ENCODE peak calls at places on chromosomes 12 and 14, in four cellular contexts. One of them, this sample, is unnamed.

GRCh38 chr14:94676495-94677238 is 64.5 kb downstream of the SERPINA3 start:
- DNase-seq in dorsolateral prefrontal cortex: no peak
- DNase-seq in tibial artery: no peak
- DNase-seq in stomach: no peak
- DNase-seq in this sample: no peak

GRCh38 chr12:33156042-33156441 is 259.5 kb upstream of the PKP2 start:
- DNase-seq in tibial artery: no peak
- DNase-seq in stomach: no peak
- DNase-seq in dorsolateral prefrontal cortex: no peak
- DNase-seq in this sample: no peak

GRCh38 chr12:88552672-88553079 is 27.6 kb downstream of the KITLG start:
- DNase-seq in dorsolateral prefrontal cortex: no peak
- DNase-seq in tibial artery: no peak
- DNase-seq in stomach: no peak
- DNase-seq in this sample: no peak

GRCh38 chr14:100903672-100904185 is at the start of gene RTL1:
- DNase-seq in tibial artery: no peak
- DNase-seq in dorsolateral prefrontal cortex: no peak
- DNase-seq in stomach: no peak
- DNase-seq in this sample: no peak

GRCh38 chr12:103806807-103807206 is 34.2 kb downstream of the NT5DC3 start:
- DNase-seq in tibial artery: no peak
- DNase-seq in stomach: no peak
- DNase-seq in dorsolateral prefrontal cortex: no peak
- DNase-seq in this sample: no peak

GRCh38 chr14:54570651-54571415 is 3.9 kb downstream of the SAMD4A start:
- DNase-seq in tibial artery: no peak
- DNase-seq in stomach: no peak
- DNase-seq in dorsolateral prefrontal cortex: no peak
- DNase-seq in this sample: no peak

GRCh38 chr14:52327374-52328226 is 13.5 kb downstream of the PTGER2 start:
- DNase-seq in dorsolateral prefrontal cortex: no peak
- DNase-seq in tibial artery: no peak
- DNase-seq in stomach: no peak
- DNase-seq in this sample: no peak

GRCh38 chr14:101817511-101818001 is 56.0 kb downstream of the PPP2R5C start:
- DNase-seq in tibial artery: no peak
- DNase-seq in stomach: no peak
- DNase-seq in dorsolateral prefrontal cortex: no peak
- DNase-seq in this sample: no peak

GRCh38 chr12:111197545-111197944 is 171.3 kb downstream of the PHETA1 start:
- DNase-seq in tibial artery: no peak
- DNase-seq in dorsolateral prefrontal cortex: no peak
- DNase-seq in stomach: no peak
- DNase-seq in this sample: no peak

GRCh38 chr14:30708157-30708556 is 86.0 kb downstream of the SCFD1 start:
- DNase-seq in stomach: no peak
- DNase-seq in tibial artery: no peak
- DNase-seq in dorsolateral prefrontal cortex: no peak
- DNase-seq in this sample: no peak
- TF ChIP-seq CTCF in stomach: no peak
- TF ChIP-seq CTCF in tibial artery: no peak
- TF ChIP-seq CTCF in dorsolateral prefrontal cortex: no peak
- TF ChIP-seq CTCF in this sample: no peak

GRCh38 chr12:130644566-130644965 is 71.5 kb downstream of the RIMBP2 start:
- DNase-seq in dorsolateral prefrontal cortex: no peak
- DNase-seq in tibial artery: no peak
- DNase-seq in stomach: no peak
- DNase-seq in this sample: no peak
- TF ChIP-seq CTCF in dorsolateral prefrontal cortex: no peak
- TF ChIP-seq CTCF in tibial artery: no peak
- TF ChIP-seq CTCF in stomach: no peak
- TF ChIP-seq CTCF in this sample: no peak

GRCh38 chr14:55720796-55721195 is 140.8 kb downstream of the KTN1 start:
- DNase-seq in tibial artery: no peak
- DNase-seq in dorsolateral prefrontal cortex: no peak
- DNase-seq in stomach: no peak
- DNase-seq in this sample: no peak

GRCh38 chr14:55724736-55725135 is 144.7 kb downstream of the KTN1 start:
- DNase-seq in stomach: no peak
- DNase-seq in dorsolateral prefrontal cortex: no peak
- DNase-seq in tibial artery: no peak
- DNase-seq in this sample: no peak

GRCh38 chr14:55717621-55718020 is 137.6 kb downstream of the KTN1 start:
- DNase-seq in tibial artery: no peak
- DNase-seq in stomach: no peak
- DNase-seq in dorsolateral prefrontal cortex: no peak
- DNase-seq in this sample: no peak

GRCh38 chr14:55718551-55718950 is 138.5 kb downstream of the KTN1 start:
- DNase-seq in tibial artery: no peak
- DNase-seq in dorsolateral prefrontal cortex: no peak
- DNase-seq in stomach: no peak
- DNase-seq in this sample: no peak

GRCh38 chr14:55721353-55721752 is 141.3 kb downstream of the KTN1 start:
- DNase-seq in stomach: no peak
- DNase-seq in tibial artery: no peak
- DNase-seq in dorsolateral prefrontal cortex: no peak
- DNase-seq in this sample: no peak
- TF ChIP-seq CTCF in stomach: no peak
- TF ChIP-seq CTCF in tibial artery: no peak
- TF ChIP-seq CTCF in dorsolateral prefrontal cortex: no peak
- TF ChIP-seq CTCF in this sample: no peak

GRCh38 chr12:121892673-121893561 is 4.3 kb downstream of the PSMD9 start:
- DNase-seq in dorsolateral prefrontal cortex: no peak
- DNase-seq in stomach: no peak
- DNase-seq in tibial artery: no peak
- DNase-seq in this sample: no peak

GRCh38 chr12:121889267-121889624 is 656 bp downstream of the PSMD9 start:
- DNase-seq in tibial artery: no peak
- DNase-seq in stomach: no peak
- DNase-seq in dorsolateral prefrontal cortex: no peak
- DNase-seq in this sample: no peak

GRCh38 chr12:121893901-121894540 is 5.4 kb downstream of the PSMD9 start:
- DNase-seq in dorsolateral prefrontal cortex: no peak
- DNase-seq in stomach: peak
- DNase-seq in tibial artery: no peak
- DNase-seq in this sample: no peak

GRCh38 chr12:121898287-121898686 is 9.7 kb downstream of the PSMD9 start:
- DNase-seq in dorsolateral prefrontal cortex: no peak
- DNase-seq in tibial artery: no peak
- DNase-seq in stomach: no peak
- DNase-seq in this sample: no peak

GRCh38 chr12:121894633-121895032 is 6.0 kb downstream of the PSMD9 start:
- DNase-seq in dorsolateral prefrontal cortex: no peak
- DNase-seq in stomach: no peak
- DNase-seq in tibial artery: no peak
- DNase-seq in this sample: peak
- TF ChIP-seq CTCF in dorsolateral prefrontal cortex: no peak
- TF ChIP-seq CTCF in stomach: no peak
- TF ChIP-seq CTCF in tibial artery: no peak
- TF ChIP-seq CTCF in this sample: peak

GRCh38 chr14:92460916-92461579 is 52.5 kb upstream of the RIN3 start:
- DNase-seq in dorsolateral prefrontal cortex: no peak
- DNase-seq in stomach: peak
- DNase-seq in tibial artery: peak
- DNase-seq in this sample: no peak
- TF ChIP-seq CTCF in dorsolateral prefrontal cortex: no peak
- TF ChIP-seq CTCF in stomach: no peak
- TF ChIP-seq CTCF in tibial artery: peak
- TF ChIP-seq CTCF in this sample: no peak

DNA sequence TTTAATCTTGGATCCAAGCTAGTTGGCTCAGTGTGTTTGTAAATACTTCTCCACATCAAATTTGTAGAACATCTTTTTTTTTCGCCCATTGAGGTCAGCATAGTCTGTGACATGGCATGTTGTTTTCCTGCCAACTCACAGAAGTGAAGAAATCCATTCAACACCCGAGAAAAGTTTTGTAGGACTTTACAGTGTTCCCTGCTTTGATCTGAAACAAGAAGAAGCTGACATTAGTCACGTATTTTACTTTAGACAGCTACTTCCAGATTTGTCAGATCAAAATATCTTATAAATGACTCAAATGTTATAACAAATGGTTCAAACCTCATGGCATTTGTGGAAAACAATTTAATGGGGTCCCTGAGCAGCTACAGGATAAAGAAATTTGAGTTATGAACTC is 438.7 kb downstream of the EGLN3 start:
- DNase-seq in tibial artery: no peak
- DNase-seq in dorsolateral prefrontal cortex: no peak
- DNase-seq in stomach: no peak
- DNase-seq in this sample: no peak
- TF ChIP-seq CTCF in tibial artery: no peak
- TF ChIP-seq CTCF in dorsolateral prefrontal cortex: no peak
- TF ChIP-seq CTCF in stomach: no peak
- TF ChIP-seq CTCF in this sample: no peak

This sample was measured in Caco-2.